ENCODE peak calls at places on chromosome 1, in seven cellular contexts. U is RWPE1; P is ovary; Z is CD4-positive, CD25-positive, alpha-beta regulatory T cell; W is CD8-positive, alpha-beta T cell; A is right atrium auricular region; R is body of pancreas. Y is an unnamed sample.

GRCh38 chr1:11069233-11069950 is 9.6 kb upstream of the SRM start:
- DNase-seq in U (no peak), P (no peak), Z (no peak), W (no peak), A (no peak), R (no peak), Y (no peak)

GRCh38 chr1:204842892-204843291 is 27.8 kb upstream of the NFASC start:
- DNase-seq in U (no peak), P (no peak), Z (no peak), W (no peak), A (no peak), R (no peak), Y (no peak)

GRCh38 chr1:88608139-88608943 is 75.7 kb upstream of the PKN2 start:
- DNase-seq in U (peak), P (no peak), Z (no peak), W (no peak), A (no peak), R (no peak), Y (no peak)

GRCh38 chr1:50609508-50609907 is 186.3 kb upstream of the DMRTA2 start:
- DNase-seq in U (no peak), P (no peak), Z (no peak), W (no peak), A (no peak), R (no peak), Y (no peak)

GRCh38 chr1:228393268-228393699 is 13.4 kb downstream of the TRIM11 start:
- DNase-seq in U (no peak), P (peak), Z (no peak), W (no peak), A (no peak), R (peak), Y (no peak)

GRCh38 chr1:119462964-119463363 is 44.0 kb upstream of the HSD3B1 start:
- DNase-seq in U (no peak), P (no peak), Z (no peak), W (no peak), A (no peak), R (no peak), Y (no peak)

GRCh38 chr1:203320546-203321272 is 15.4 kb downstream of the BTG2 start:
- DNase-seq in U (no peak), P (no peak), Z (peak), W (peak), A (no peak), R (peak), Y (peak)

GRCh38 chr1:201468844-201469644 is at the start of gene PHLDA3:
- DNase-seq in U (peak), P (peak), Z (no peak), W (no peak), A (peak), R (peak), Y (peak)

GRCh38 chr1:233993651-233994050 is 89.2 kb downstream of the SLC35F3 start:
- DNase-seq in U (peak), P (no peak), Z (no peak), W (no peak), A (no peak), R (peak), Y (no peak)

GRCh38 chr1:19484338-19484792 is 974 bp downstream of the CAPZB start:
- DNase-seq in U (peak), P (peak), Z (peak), W (no peak), A (no peak), R (no peak), Y (peak)

GRCh38 chr1:22677861-22678521 is 25.0 kb downstream of the C1QB start:
- DNase-seq in U (no peak), P (no peak), Z (no peak), W (no peak), A (no peak), R (no peak), Y (no peak)

GRCh38 chr1:62707746-62708123 is 19.5 kb upstream of the DOCK7 start:
- DNase-seq in U (no peak), P (no peak), Z (no peak), W (no peak), A (no peak), R (no peak), Y (no peak)

GRCh38 chr1:17861685-17862084 is 106.6 kb downstream of the ACTL8 start:
- DNase-seq in U (no peak), P (no peak), Z (no peak), W (no peak), A (no peak), R (no peak), Y (no peak)

GRCh38 chr1:151547119-151547899 is 7.2 kb downstream of the TUFT1 start:
- DNase-seq in U (peak), P (no peak), Z (no peak), W (no peak), A (peak), R (peak), Y (no peak)

GRCh38 chr1:45718289-45718688 is 30.3 kb downstream of the TMEM69 start:
- DNase-seq in U (no peak), P (no peak), Z (no peak), W (no peak), A (no peak), R (no peak), Y (no peak)

GRCh38 chr1:9593492-9594465 is 5.1 kb downstream of the TMEM201 start:
- DNase-seq in U (peak), P (no peak), Z (no peak), W (no peak), A (peak), R (peak), Y (no peak)

GRCh38 chr1:79079770-79080169 is 73.2 kb upstream of the ADGRL4 start:
- DNase-seq in U (peak), P (no peak), Z (no peak), W (no peak), A (no peak), R (peak), Y (no peak)

GRCh38 chr1:3518256-3518655 is 63.8 kb downstream of the ARHGEF16 start:
- DNase-seq in U (no peak), P (no peak), Z (peak), W (no peak), A (no peak), R (no peak), Y (no peak)

GRCh38 chr1:164477336-164477735 is 81.6 kb upstream of the PBX1 start:
- DNase-seq in U (no peak), P (no peak), Z (no peak), W (no peak), A (no peak), R (no peak), Y (no peak)

GRCh38 chr1:951364-951763 is 7.7 kb downstream of the NOC2L start:
- DNase-seq in U (no peak), P (no peak), Z (no peak), W (no peak), A (no peak), R (no peak), Y (no peak)

GRCh38 chr1:45979778-45980176 is 152.7 kb downstream of the PIK3R3 start:
- DNase-seq in U (no peak), P (no peak), Z (no peak), W (no peak), A (no peak), R (no peak), Y (no peak)

GRCh38 chr1:173562813-173563212 is 40.1 kb downstream of the SLC9C2 start:
- DNase-seq in U (no peak), P (no peak), Z (no peak), W (no peak), A (no peak), R (no peak), Y (no peak)

GRCh38 chr1:220485131-220485530 is 42.8 kb upstream of the MARK1 start:
- DNase-seq in U (no peak), P (no peak), Z (no peak), W (no peak), A (no peak), R (no peak), Y (no peak)

GRCh38 chr1:87226341-87226760 is 102.3 kb upstream of the LMO4 start:
- DNase-seq in U (peak), P (peak), Z (no peak), W (no peak), A (peak), R (peak), Y (no peak)

GRCh38 chr1:229142496-229142895 is 128.4 kb upstream of the RAB4A start:
- DNase-seq in U (no peak), P (no peak), Z (no peak), W (no peak), A (no peak), R (no peak), Y (no peak)

GRCh38 chr1:165116732-165117131 is 239.8 kb downstream of the LMX1A start:
- DNase-seq in U (peak), P (no peak), Z (no peak), W (no peak), A (no peak), R (no peak), Y (no peak)

GRCh38 chr1:88910401-88910800 is 19.0 kb upstream of the GTF2B start:
- DNase-seq in U (no peak), P (no peak), Z (no peak), W (no peak), A (no peak), R (no peak), Y (no peak)

GRCh38 chr1:152014943-152015342 is 21.3 kb upstream of the S100A10 start:
- DNase-seq in U (no peak), P (no peak), Z (no peak), W (no peak), A (no peak), R (no peak), Y (no peak)

GRCh38 chr1:234585333-234586055 is 24.5 kb downstream of the IRF2BP2 start:
- DNase-seq in U (no peak), P (no peak), Z (no peak), W (no peak), A (peak), R (no peak), Y (no peak)

GRCh38 chr1:18532390-18533170 is 51.9 kb downstream of the KLHDC7A start:
- DNase-seq in U (no peak), P (no peak), Z (no peak), W (no peak), A (peak), R (no peak), Y (no peak)

GRCh38 chr1:173152585-173152984 is 54.5 kb downstream of the TNFSF4 start:
- DNase-seq in U (no peak), P (no peak), Z (no peak), W (no peak), A (no peak), R (no peak), Y (no peak)

GRCh38 chr1:224623310-224623714 is 7.2 kb downstream of the CNIH3 start:
- DNase-seq in U (no peak), P (no peak), Z (no peak), W (no peak), A (no peak), R (no peak), Y (no peak)

GRCh38 chr1:223748405-223748772 is 36.0 kb downstream of the CAPN2 start:
- DNase-seq in U (no peak), P (peak), Z (no peak), W (no peak), A (no peak), R (no peak), Y (no peak)

GRCh38 chr1:156693858-156694562 is 11.4 kb downstream of the CRABP2 start:
- DNase-seq in U (no peak), P (no peak), Z (no peak), W (no peak), A (no peak), R (no peak), Y (no peak)

GRCh38 chr1:217027403-217028080 is 304.3 kb upstream of the ESRRG start:
- DNase-seq in U (no peak), P (no peak), Z (no peak), W (no peak), A (no peak), R (no peak), Y (no peak)

GRCh38 chr1:211637066-211637465 is 38.4 kb downstream of the NEK2 start:
- DNase-seq in U (no peak), P (no peak), Z (no peak), W (no peak), A (no peak), R (no peak), Y (no peak)

GRCh38 chr1:211638246-211638645 is 37.2 kb downstream of the NEK2 start:
- DNase-seq in U (no peak), P (no peak), Z (no peak), W (no peak), A (no peak), R (no peak), Y (no peak)

GRCh38 chr1:211638723-211639122 is 36.7 kb downstream of the NEK2 start:
- DNase-seq in U (no peak), P (no peak), Z (no peak), W (no peak), A (no peak), R (no peak), Y (no peak)

GRCh38 chr1:211641942-211642341 is 33.5 kb downstream of the NEK2 start:
- DNase-seq in U (no peak), P (no peak), Z (no peak), W (no peak), A (peak), R (no peak), Y (no peak)

DNA sequence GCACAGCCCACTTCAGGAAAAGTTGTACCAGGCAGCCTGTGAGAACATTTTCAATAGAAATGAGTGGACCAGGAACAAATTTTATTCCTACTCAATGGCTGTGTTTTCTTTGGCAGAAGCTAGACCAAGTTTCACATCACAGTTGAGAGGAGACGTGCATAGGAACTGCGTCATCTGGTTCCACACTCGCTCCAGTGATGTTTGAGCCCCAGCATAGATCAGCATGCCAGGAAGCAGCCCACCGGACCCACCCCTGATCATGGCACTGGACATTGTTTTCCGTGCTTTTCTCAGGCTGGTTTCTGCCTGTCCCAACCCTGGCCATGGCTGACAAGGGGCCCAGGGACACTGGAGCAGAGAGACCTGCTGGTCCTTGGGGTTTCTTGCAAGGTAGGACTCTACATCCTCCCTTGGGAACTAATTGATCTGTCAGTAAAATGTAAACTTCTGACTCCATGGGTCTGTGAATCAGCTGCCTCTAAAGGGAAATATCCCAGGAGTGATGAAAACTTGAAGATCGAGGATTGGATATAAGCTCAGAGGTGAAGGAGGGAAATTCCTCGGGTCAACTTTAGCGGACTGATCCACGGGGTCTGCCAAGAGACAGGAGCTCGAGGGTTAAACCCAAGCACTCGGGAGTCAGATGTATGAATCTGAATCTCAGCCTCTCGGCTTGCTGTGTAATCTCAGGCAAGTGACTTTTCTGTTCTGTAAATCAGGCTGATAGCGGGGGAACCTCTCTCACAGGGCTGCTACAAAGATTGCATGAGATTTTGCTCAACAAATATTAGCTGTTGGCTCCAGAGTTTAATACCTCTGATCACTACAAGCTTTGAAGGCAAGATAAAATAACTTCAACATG is 35.7 kb downstream of the NEK2 start:
- DNase-seq in U (no peak), P (no peak), Z (no peak), W (no peak), A (no peak), R (no peak), Y (no peak)
- H3K27ac ChIP-seq in U (peak), P (no peak), Z (no peak), W (no peak), A (no peak), R (no peak), Y (no peak)

GRCh38 chr1:44220755-44221154 is 7.5 kb downstream of the DMAP1 start:
- DNase-seq in U (no peak), P (no peak), Z (no peak), W (no peak), A (no peak), R (no peak), Y (no peak)
- H3K27ac ChIP-seq in U (peak), P (no peak), Z (no peak), W (no peak), A (no peak), R (no peak), Y (no peak)

GRCh38 chr1:39646232-39647081 is 7.0 kb upstream of the HEYL start:
- DNase-seq in U (no peak), P (peak), Z (no peak), W (no peak), A (peak), R (peak), Y (no peak)
- H3K27ac ChIP-seq in U (peak), P (peak), Z (no peak), W (no peak), A (peak), R (peak), Y (no peak)

DNA sequence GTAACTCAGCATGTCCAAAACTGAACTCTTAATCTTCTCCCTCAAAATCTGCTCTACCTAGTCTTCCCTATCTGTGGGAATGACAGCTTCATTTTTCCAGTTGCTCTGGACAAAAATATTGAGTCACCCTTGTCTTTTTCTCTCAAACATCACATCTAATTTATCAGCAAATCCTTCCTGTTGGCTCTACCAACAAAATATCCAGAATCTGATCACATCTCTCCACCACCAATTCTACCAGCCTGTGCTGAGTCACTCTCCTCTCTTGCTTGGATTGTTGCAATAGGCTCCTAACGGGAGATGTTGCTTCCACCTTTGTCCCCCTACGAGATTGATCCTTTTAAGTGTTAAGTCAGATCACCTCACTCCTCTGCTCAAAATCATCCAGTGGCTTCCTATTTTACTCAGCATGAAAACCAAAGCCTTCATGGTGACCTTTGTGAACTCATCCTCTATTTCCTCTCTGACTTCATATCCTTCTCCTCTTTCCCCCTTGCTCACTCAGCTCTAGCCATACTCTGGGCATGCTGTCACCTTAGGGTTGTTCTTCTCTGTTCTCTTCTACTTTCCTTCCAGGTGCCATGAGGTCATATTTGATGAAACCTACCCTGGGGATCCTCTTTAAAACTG is 21.5 kb upstream of the SMYD2 start:
- DNase-seq in U (no peak), P (no peak), Z (no peak), W (no peak), A (no peak), R (no peak), Y (no peak)
- H3K27ac ChIP-seq in U (no peak), P (no peak), Z (no peak), W (no peak), A (no peak), R (no peak), Y (no peak)

GRCh38 chr1:107867422-107867821 is 97.6 kb downstream of the VAV3 start:
- DNase-seq in U (no peak), P (no peak), Z (no peak), W (no peak), A (no peak), R (no peak), Y (no peak)
- H3K27ac ChIP-seq in U (no peak), P (no peak), Z (no peak), W (no peak), A (no peak), R (no peak), Y (no peak)

GRCh38 chr1:25906644-25907300 is 553 bp upstream of the STMN1 start:
- DNase-seq in U (no peak), P (no peak), Z (peak), W (no peak), A (no peak), R (peak), Y (no peak)

GRCh38 chr1:25904942-25905679 is 1.1 kb downstream of the STMN1 start:
- DNase-seq in U (peak), P (peak), Z (peak), W (peak), A (peak), R (peak), Y (peak)

GRCh38 chr1:25902462-25902861 is 3.8 kb downstream of the STMN1 start:
- DNase-seq in U (no peak), P (no peak), Z (no peak), W (no peak), A (no peak), R (no peak), Y (no peak)

GRCh38 chr1:25905680-25906643 is at the start of gene STMN1:
- DNase-seq in U (peak), P (peak), Z (peak), W (peak), A (peak), R (peak), Y (peak)

GRCh38 chr1:25903986-25904385 is 2.2 kb downstream of the STMN1 start:
- DNase-seq in U (no peak), P (no peak), Z (no peak), W (no peak), A (no peak), R (no peak), Y (no peak)
- H3K27ac ChIP-seq in U (no peak), P (no peak), Z (no peak), W (no peak), A (no peak), R (no peak), Y (no peak)

DNA sequence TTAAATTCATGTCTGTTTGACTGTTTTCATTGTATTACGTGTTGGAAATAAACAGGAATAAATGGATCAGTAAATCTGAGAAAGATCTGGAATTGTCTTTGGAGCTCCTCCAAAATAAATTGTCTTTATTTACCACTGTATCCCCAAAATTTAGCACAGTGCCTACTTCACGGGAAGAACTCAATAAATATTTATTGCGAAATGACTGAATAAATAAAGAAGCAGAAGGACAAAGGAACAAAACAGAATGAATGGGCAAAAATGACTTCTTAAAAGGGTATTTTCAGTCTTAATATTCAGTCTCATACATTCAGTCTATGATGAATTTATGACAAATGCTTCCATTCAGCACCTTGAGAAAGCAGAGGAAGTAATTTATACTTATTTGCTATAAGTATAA is 19.3 kb upstream of the PRKAA2 start:
- DNase-seq in U (no peak), P (no peak), Z (no peak), W (no peak), A (no peak), R (no peak), Y (no peak)
- H3K27ac ChIP-seq in U (no peak), P (no peak), Z (no peak), W (no peak), A (no peak), R (no peak), Y (no peak)

Y was measured in CD4-positive, alpha-beta T cell.